ENCODE peak calls at places on chromosomes 13 and 19, in seven cellular contexts. K, X, P, R, M, C and D are unnamed samples.

GRCh38 chr13:73702419-73703071 is 431.7 kb downstream of the KLF12 start:
- DNase-seq in M (no peak), R (no peak), C (no peak), K (no peak), X (no peak), P (no peak), D (no peak)

GRCh38 chr13:35592457-35592856 is 116.0 kb upstream of the MAB21L1 start:
- DNase-seq in K (no peak), P (no peak), R (no peak), M (no peak), C (no peak), X (no peak), D (no peak)

GRCh38 chr19:50695251-50696064 is 24.1 kb downstream of the SHANK1 start:
- DNase-seq in M (no peak), K (no peak), R (peak), X (no peak), C (no peak), P (no peak), D (no peak)

GRCh38 chr13:102571075-102571474 is 25.7 kb upstream of the TPP2 start:
- DNase-seq in K (no peak), M (no peak), C (no peak), R (no peak), P (peak), X (no peak), D (no peak)

GRCh38 chr19:57903298-57904174 is 12.9 kb downstream of the ZNF417 start:
- DNase-seq in M (no peak), R (no peak), K (no peak), P (peak), C (no peak), X (no peak), D (no peak)

GRCh38 chr13:38283346-38283745 is 66.3 kb upstream of the UFM1 start:
- DNase-seq in R (no peak), X (no peak), C (no peak), M (no peak), P (no peak), K (no peak), D (no peak)

GRCh38 chr13:28655566-28655965 is 3.4 kb upstream of the POMP start:
- DNase-seq in P (no peak), R (no peak), C (no peak), X (no peak), M (no peak), K (no peak), D (no peak)

GRCh38 chr19:16447015-16447384 is 24.8 kb downstream of the EPS15L1 start:
- DNase-seq in M (peak), C (peak), R (no peak), P (peak), K (no peak), X (no peak), D (no peak)

GRCh38 chr13:77853701-77854100 is 64.9 kb downstream of the EDNRB start:
- DNase-seq in P (no peak), X (no peak), K (no peak), C (no peak), R (no peak), M (no peak), D (no peak)

GRCh38 chr13:65460136-65460535 is 1770.0 kb downstream of the PCDH9 start:
- DNase-seq in C (no peak), R (no peak), M (no peak), K (no peak), X (no peak), P (no peak), D (no peak)

GRCh38 chr13:48873598-48873997 is 102.1 kb upstream of the FNDC3A start:
- DNase-seq in P (no peak), R (no peak), X (no peak), C (no peak), K (no peak), M (no peak), D (no peak)

GRCh38 chr13:41681587-41681986 is 224.2 kb downstream of the RGCC start:
- DNase-seq in X (no peak), P (no peak), K (no peak), M (no peak), R (no peak), C (no peak), D (no peak)

DNA sequence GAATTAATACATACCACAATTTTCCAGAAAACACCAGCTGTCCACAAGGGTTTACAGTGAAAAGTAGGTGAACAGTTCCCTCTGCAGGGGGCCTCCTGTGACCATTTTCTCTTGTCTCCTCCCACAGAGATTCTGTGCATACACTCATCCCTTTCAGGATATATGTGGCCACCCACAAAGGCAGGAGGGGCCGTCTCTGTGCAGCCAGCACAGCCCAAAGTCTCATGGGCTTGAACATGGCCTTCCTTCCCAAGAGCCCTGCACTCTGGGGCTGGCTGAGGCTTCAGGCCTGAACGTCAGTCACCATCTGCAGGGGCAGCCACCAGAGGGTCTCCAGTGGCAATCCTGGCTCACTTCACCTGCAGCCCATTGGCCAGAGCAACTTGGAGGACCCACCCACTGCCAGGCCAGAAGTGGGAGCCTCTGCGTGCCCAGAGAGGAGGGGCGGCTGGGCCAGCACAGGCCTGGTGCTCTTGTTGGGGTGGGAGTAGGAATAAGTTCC is 25.2 kb downstream of the TMEM161A start:
- DNase-seq in M (no peak), K (no peak), R (peak), X (no peak), P (peak), C (no peak), D (no peak)
- TF ChIP-seq CTCF in M (no peak), K (no peak), R (peak), X (no peak), P (peak), C (no peak), D (no peak)

DNA sequence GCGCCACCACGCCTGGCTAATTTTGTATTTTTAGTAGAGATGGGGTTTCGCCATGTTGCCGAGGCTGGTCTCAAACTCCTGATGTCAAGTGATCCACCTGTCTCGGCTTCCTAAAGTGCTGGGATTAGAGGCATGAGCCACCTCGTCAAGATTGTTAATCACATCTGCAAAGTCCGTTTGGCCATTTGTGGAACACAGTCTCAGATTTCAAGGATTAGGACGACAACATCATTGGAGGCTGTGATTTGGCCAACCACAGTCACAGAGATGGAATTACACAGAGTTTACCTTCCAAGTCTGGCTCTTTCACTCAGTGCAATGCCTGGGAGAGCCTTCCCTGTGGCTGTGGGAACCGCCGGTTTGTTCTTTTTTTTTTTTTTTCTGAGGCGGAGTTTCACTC is 17.8 kb downstream of the SULT2B1 start:
- DNase-seq in C (no peak), K (peak), P (no peak), R (no peak), X (no peak), M (no peak), D (no peak)
- TF ChIP-seq POLR2AphosphoS5 in C (no peak), K (peak), P (no peak), R (no peak), X (no peak), M (no peak), D (no peak)

DNA sequence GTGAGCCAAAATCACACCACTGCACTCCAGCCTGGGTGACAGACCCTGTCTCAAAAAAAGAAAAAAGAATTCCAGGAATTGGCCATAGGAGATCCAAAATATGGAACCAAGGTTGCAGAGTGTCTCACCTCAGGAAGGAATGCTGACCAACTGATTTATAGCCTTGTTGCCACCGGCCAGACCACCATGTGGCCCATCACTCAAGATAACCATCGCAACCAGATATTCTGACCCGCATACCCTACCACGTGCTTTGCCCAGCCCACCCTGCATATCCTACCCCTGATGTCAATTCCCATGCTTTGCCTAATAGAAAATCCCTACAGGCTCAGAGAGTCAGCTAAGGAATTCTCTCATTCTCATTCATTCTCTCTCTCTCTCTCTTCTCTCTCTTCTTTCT is 95.1 kb upstream of the DOCK9 start:
- DNase-seq in X (no peak), C (no peak), M (no peak), R (no peak), P (no peak), K (no peak), D (no peak)
- TF ChIP-seq CTCF in X (no peak), C (no peak), M (no peak), R (no peak), P (no peak), K (no peak), D (no peak)

DNA sequence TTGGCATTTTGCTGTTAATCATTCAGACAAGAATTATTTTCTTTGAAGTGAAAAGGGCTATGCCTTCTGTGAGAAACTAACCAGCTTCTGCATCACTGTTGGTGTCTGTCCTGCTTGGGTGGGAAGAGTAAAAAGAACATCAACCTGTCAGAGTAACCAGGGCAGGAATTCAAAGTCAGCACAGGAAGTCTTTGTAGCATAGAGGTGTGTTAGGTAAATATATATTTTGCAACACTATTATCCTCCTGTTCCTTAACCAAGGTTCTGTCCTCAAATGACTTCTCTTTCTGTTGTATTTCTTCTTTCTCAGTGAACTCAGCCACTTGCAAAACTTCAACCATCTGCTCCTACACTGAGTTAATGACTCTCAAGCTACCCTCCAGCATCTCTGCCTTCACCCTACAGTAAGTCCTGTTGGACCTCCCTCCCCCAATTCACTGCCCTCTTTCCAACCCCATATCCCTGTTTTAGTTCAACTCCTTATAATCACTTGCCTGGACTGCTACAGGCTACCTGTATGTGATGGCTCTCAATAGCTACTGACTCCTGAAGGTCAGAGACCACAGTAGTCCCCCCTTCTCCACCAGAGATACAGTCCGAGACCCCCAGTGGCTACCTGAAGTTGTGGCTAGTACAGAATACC is 49.9 kb downstream of the SMAD9 start:
- DNase-seq in M (no peak), C (no peak), P (peak), R (no peak), K (no peak), X (no peak), D (no peak)
- TF ChIP-seq POLR2AphosphoS5 in M (no peak), C (no peak), P (no peak), R (no peak), K (peak), X (no peak), D (no peak)

DNA sequence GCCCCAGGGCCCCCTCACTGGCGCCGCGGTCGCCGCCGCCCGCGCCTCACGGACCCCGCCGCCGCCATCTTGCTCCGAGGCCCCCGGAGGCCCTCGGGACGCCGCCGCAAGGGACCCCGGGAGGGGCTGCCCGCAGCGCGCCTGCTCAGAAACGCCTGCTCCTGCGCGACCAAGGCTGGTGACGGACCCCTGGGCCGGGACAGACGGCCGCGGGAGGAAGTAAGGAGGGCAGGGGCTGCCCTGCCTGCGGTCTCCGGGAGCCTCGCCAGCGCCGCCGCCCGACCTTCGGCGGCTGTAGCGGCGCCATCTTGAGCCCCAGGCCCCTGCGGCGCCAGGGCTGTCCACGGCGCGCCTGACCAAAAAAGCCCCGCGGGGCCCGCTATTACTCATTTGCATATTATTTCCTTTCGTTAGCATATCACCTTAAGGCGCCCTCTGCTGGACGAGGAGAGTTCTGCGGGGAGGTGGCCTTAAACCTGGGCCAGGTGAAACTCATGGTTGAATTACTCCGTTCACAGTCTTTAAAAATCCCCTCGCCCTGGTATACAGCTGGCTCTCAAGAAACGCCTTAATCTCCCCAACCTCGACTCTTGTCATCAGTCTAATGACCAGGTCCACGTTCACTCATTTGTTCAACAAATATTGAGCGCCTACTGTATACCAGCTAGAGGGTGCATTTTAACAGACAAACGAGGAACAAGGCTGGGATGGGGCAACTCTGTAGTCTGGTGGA is at the start of gene REXO1:
- DNase-seq in R (peak), X (peak), M (peak), P (peak), C (peak), K (peak), D (peak)
- TF ChIP-seq CTCF in R (peak), X (peak), M (peak), P (peak), C (peak), K (peak), D (peak)

GRCh38 chr13:106568225-106569003 is 477 bp upstream of the ARGLU1 start:
- DNase-seq in M (no peak), C (no peak), R (no peak), K (no peak), X (no peak), P (peak), D (no peak)
- TF ChIP-seq POLR2AphosphoS5 in M (no peak), C (no peak), R (no peak), K (no peak), X (no peak), P (no peak), D (no peak)

GRCh38 chr19:55913643-55914268 is 18.4 kb downstream of the NLRP13 start:
- DNase-seq in K (no peak), P (no peak), M (no peak), R (no peak), C (no peak), X (no peak), D (no peak)
- TF ChIP-seq CTCF in K (no peak), P (peak), M (no peak), R (no peak), C (no peak), X (peak), D (no peak)